ENCODE peak calls at places on chromosome 22, in ten cellular contexts. B is substantia nigra, G is T-helper 9 cell, E is GF-D8, A is head of caudate nucleus, D is endothelial cell, Y is activated T-helper 1 cell treated with Interleukin-2 at 50 U/mL for 16 hours, W is D341Med, R is lung microvascular endothelial cell, Z is heart right ventricle. N is an unnamed sample.

GRCh38 chr22:50119169-50119767 is 29.5 kb downstream of the MOV10L1 start:
- DNase-seq in B (no peak), G (no peak), E (no peak), A (no peak), D (no peak), Y (no peak), W (no peak), R (no peak), Z (no peak), N (no peak)

GRCh38 chr22:29330753-29331152 is 15.3 kb upstream of the RASL10A start:
- DNase-seq in B (no peak), G (no peak), E (no peak), A (no peak), D (peak; percentile 50), Y (no peak), W (no peak), R (peak; percentile 79), Z (peak; percentile 69), N (no peak)

GRCh38 chr22:42857845-42858481 is 890 bp upstream of the ARFGAP3 start:
- DNase-seq in B (no peak), G (no peak), E (no peak), A (no peak), D (no peak), Y (no peak), W (peak; percentile 9), R (no peak), Z (peak; percentile 48), N (no peak)

GRCh38 chr22:24181088-24181995 is at the start of gene SUSD2:
- DNase-seq in B (no peak), G (no peak), E (no peak), A (no peak), D (no peak), Y (no peak), W (no peak), R (no peak), Z (no peak), N (no peak)

GRCh38 chr22:44648085-44648820 is 53.8 kb upstream of the PRR5 start:
- DNase-seq in B (no peak), G (no peak), E (no peak), A (no peak), D (no peak), Y (no peak), W (no peak), R (no peak), Z (no peak), N (no peak)

GRCh38 chr22:24270556-24271405 is at the start of gene SPECC1L:
- DNase-seq in B (peak; percentile 97), G (peak; percentile 87), E (peak; percentile 62), A (peak; percentile 93), D (peak; percentile 96), Y (peak; percentile 89), W (peak; percentile 99), R (peak; percentile 96), Z (peak; percentile 94), N (peak; percentile 17)

GRCh38 chr22:33116846-33117547 is 58.8 kb upstream of the SYN3 start:
- DNase-seq in B (no peak), G (no peak), E (no peak), A (peak; percentile 7), D (peak; percentile 15), Y (no peak), W (no peak), R (no peak), Z (no peak), N (no peak)

GRCh38 chr22:27996529-27996925 is 77.5 kb upstream of the PITPNB start:
- DNase-seq in B (no peak), G (no peak), E (no peak), A (no peak), D (no peak), Y (no peak), W (no peak), R (no peak), Z (no peak), N (no peak)

GRCh38 chr22:11253000-11253511 is 4274.9 kb upstream of the OR11H1 start:
- DNase-seq in B (no peak), G (no peak), E (no peak), A (no peak), D (no peak), Y (no peak), W (no peak), R (no peak), Z (peak; percentile 2), N (no peak)

GRCh38 chr22:32996702-32997101 is 61.5 kb downstream of the SYN3 start:
- DNase-seq in B (no peak), G (no peak), E (no peak), A (no peak), D (no peak), Y (no peak), W (no peak), R (no peak), Z (peak; percentile 35), N (no peak)

GRCh38 chr22:28873183-28873964 is 10.0 kb upstream of the ZNRF3 start:
- DNase-seq in B (no peak), G (no peak), E (no peak), A (no peak), D (no peak), Y (no peak), W (no peak), R (no peak), Z (no peak), N (no peak)

GRCh38 chr22:40466976-40467375 is 96.6 kb downstream of the SGSM3 start:
- DNase-seq in B (no peak), G (no peak), E (no peak), A (no peak), D (no peak), Y (no peak), W (no peak), R (no peak), Z (no peak), N (no peak)

GRCh38 chr22:19179472-19180048 is 1.0 kb upstream of the SLC25A1 start:
- DNase-seq in B (peak; percentile 66), G (no peak), E (peak; percentile 51), A (peak; percentile 84), D (peak; percentile 71), Y (no peak), W (peak; percentile 80), R (peak; percentile 89), Z (peak; percentile 69), N (no peak)

GRCh38 chr22:46073683-46074504 is 76.4 kb upstream of the PPARA start:
- DNase-seq in B (peak; percentile 36), G (no peak), E (no peak), A (no peak), D (no peak), Y (no peak), W (no peak), R (peak; percentile 51), Z (peak; percentile 61), N (no peak)

GRCh38 chr22:49788492-49788891 is 39.2 kb downstream of the BRD1 start:
- DNase-seq in B (no peak), G (no peak), E (peak; percentile 0), A (no peak), D (no peak), Y (no peak), W (no peak), R (peak; percentile 70), Z (peak; percentile 76), N (no peak)

GRCh38 chr22:38219644-38220043 is 17.9 kb downstream of the MAFF start:
- DNase-seq in B (no peak), G (no peak), E (no peak), A (no peak), D (no peak), Y (no peak), W (peak; percentile 64), R (no peak), Z (no peak), N (no peak)

GRCh38 chr22:17569971-17570511 is 6.7 kb downstream of the SLC25A18 start:
- DNase-seq in B (no peak), G (no peak), E (no peak), A (no peak), D (no peak), Y (no peak), W (no peak), R (peak; percentile 39), Z (no peak), N (no peak)

GRCh38 chr22:20867179-20868099 is 8.6 kb downstream of the SNAP29 start:
- DNase-seq in B (no peak), G (no peak), E (peak; percentile 15), A (peak; percentile 21), D (peak; percentile 19), Y (no peak), W (no peak), R (peak; percentile 75), Z (peak; percentile 73), N (no peak)

GRCh38 chr22:21796863-21797262 is 61.3 kb upstream of the YPEL1 start:
- DNase-seq in B (peak; percentile 26), G (no peak), E (no peak), A (peak; percentile 65), D (no peak), Y (no peak), W (peak; percentile 58), R (no peak), Z (no peak), N (no peak)

GRCh38 chr22:19527861-19528417 is 3.7 kb upstream of the CLDN5 start:
- DNase-seq in B (no peak), G (no peak), E (no peak), A (no peak), D (no peak), Y (no peak), W (peak; percentile 24), R (peak; percentile 25), Z (no peak), N (no peak)

GRCh38 chr22:48804811-48805301 is 1022.8 kb downstream of the BRD1 start:
- DNase-seq in B (no peak), G (no peak), E (no peak), A (no peak), D (no peak), Y (no peak), W (no peak), R (no peak), Z (no peak), N (no peak)